ENCODE peak calls at places on chromosome 18, in four cellular contexts. One of them, this sample, is unnamed.
A peak's percentile ranks its signal among the peaks of the same experiment; 100 is the strongest.

GRCh38 chr18:36191286-36191685 is 4.0 kb downstream of the MOCOS start:
- DNase-seq in WTC11: no peak
- DNase-seq in CD4-positive, alpha-beta T cell: no peak
- DNase-seq in mesothelial cell of epicardium: no peak
- DNase-seq in this sample: no peak

GRCh38 chr18:30675493-30675892 is 367.0 kb downstream of the DSC3 start:
- DNase-seq in WTC11: no peak
- DNase-seq in mesothelial cell of epicardium: no peak
- DNase-seq in CD4-positive, alpha-beta T cell: no peak
- DNase-seq in this sample: no peak

GRCh38 chr18:47870605-47871004 is 59.9 kb downstream of the SMAD2 start:
- DNase-seq in CD4-positive, alpha-beta T cell: no peak
- DNase-seq in mesothelial cell of epicardium: no peak
- DNase-seq in WTC11: no peak
- DNase-seq in this sample: no peak

GRCh38 chr18:48023334-48024008 is 93.0 kb upstream of the SMAD2 start:
- DNase-seq in mesothelial cell of epicardium: peak; percentile 27
- DNase-seq in WTC11: peak; percentile 63
- DNase-seq in CD4-positive, alpha-beta T cell: no peak
- DNase-seq in this sample: peak; percentile 39

GRCh38 chr18:44725300-44726096 is 44.8 kb downstream of the SETBP1 start:
- DNase-seq in mesothelial cell of epicardium: no peak
- DNase-seq in CD4-positive, alpha-beta T cell: peak; percentile 25
- DNase-seq in WTC11: no peak
- DNase-seq in this sample: no peak

GRCh38 chr18:44732604-44733003 is 51.9 kb downstream of the SETBP1 start:
- DNase-seq in mesothelial cell of epicardium: no peak
- DNase-seq in CD4-positive, alpha-beta T cell: no peak
- DNase-seq in WTC11: no peak
- DNase-seq in this sample: no peak

GRCh38 chr18:36181898-36182506 is 5.3 kb upstream of the MOCOS start:
- DNase-seq in mesothelial cell of epicardium: no peak
- DNase-seq in WTC11: no peak
- DNase-seq in CD4-positive, alpha-beta T cell: no peak
- DNase-seq in this sample: no peak

GRCh38 chr18:37588289-37588688 is 22.7 kb upstream of the CELF4 start:
- DNase-seq in mesothelial cell of epicardium: no peak
- DNase-seq in WTC11: no peak
- DNase-seq in CD4-positive, alpha-beta T cell: no peak
- DNase-seq in this sample: no peak

GRCh38 chr18:36593641-36594040 is 235.2 kb downstream of the TPGS2 start:
- DNase-seq in mesothelial cell of epicardium: no peak
- DNase-seq in WTC11: no peak
- DNase-seq in CD4-positive, alpha-beta T cell: no peak
- DNase-seq in this sample: no peak

GRCh38 chr18:36688020-36688965 is 140.5 kb downstream of the TPGS2 start:
- DNase-seq in mesothelial cell of epicardium: no peak
- DNase-seq in WTC11: peak; percentile 80
- DNase-seq in CD4-positive, alpha-beta T cell: no peak
- DNase-seq in this sample: peak; percentile 70

GRCh38 chr18:31490387-31490786 is 7.6 kb upstream of the DSG2 start:
- DNase-seq in WTC11: no peak
- DNase-seq in mesothelial cell of epicardium: no peak
- DNase-seq in CD4-positive, alpha-beta T cell: no peak
- DNase-seq in this sample: no peak

GRCh38 chr18:70621710-70622109 is 332.9 kb downstream of the SOCS6 start:
- DNase-seq in mesothelial cell of epicardium: no peak
- DNase-seq in CD4-positive, alpha-beta T cell: peak; percentile 23
- DNase-seq in WTC11: no peak
- DNase-seq in this sample: no peak

GRCh38 chr18:64283059-64283458 is 134.2 kb upstream of the LINC00305 start:
- DNase-seq in mesothelial cell of epicardium: no peak
- DNase-seq in CD4-positive, alpha-beta T cell: no peak
- DNase-seq in WTC11: no peak
- DNase-seq in this sample: no peak

GRCh38 chr18:3875376-3875775 is 425.4 kb downstream of the TGIF1 start:
- DNase-seq in CD4-positive, alpha-beta T cell: no peak
- DNase-seq in mesothelial cell of epicardium: no peak
- DNase-seq in WTC11: no peak
- DNase-seq in this sample: no peak

GRCh38 chr18:12086249-12086648 is 7.4 kb upstream of the ANKRD62 start:
- DNase-seq in CD4-positive, alpha-beta T cell: no peak
- DNase-seq in mesothelial cell of epicardium: no peak
- DNase-seq in WTC11: no peak
- DNase-seq in this sample: no peak

GRCh38 chr18:8882632-8883408 is 177.5 kb downstream of the MTCL1 start:
- DNase-seq in CD4-positive, alpha-beta T cell: no peak
- DNase-seq in WTC11: peak; percentile 62
- DNase-seq in mesothelial cell of epicardium: no peak
- DNase-seq in this sample: peak; percentile 59
- TF ChIP-seq CTCF in CD4-positive, alpha-beta T cell: no peak
- TF ChIP-seq CTCF in WTC11: peak; percentile 21
- TF ChIP-seq CTCF in mesothelial cell of epicardium: no peak
- TF ChIP-seq CTCF in this sample: peak; percentile 59

GRCh38 chr18:58661423-58661822 is 9.8 kb upstream of the MALT1 start:
- DNase-seq in mesothelial cell of epicardium: no peak
- DNase-seq in WTC11: no peak
- DNase-seq in CD4-positive, alpha-beta T cell: no peak
- DNase-seq in this sample: no peak
- TF ChIP-seq CTCF in mesothelial cell of epicardium: no peak
- TF ChIP-seq CTCF in WTC11: no peak
- TF ChIP-seq CTCF in CD4-positive, alpha-beta T cell: no peak
- TF ChIP-seq CTCF in this sample: peak; percentile 24

GRCh38 chr18:73979742-73980141 is 167.9 kb downstream of the FBXO15 start:
- DNase-seq in WTC11: no peak
- DNase-seq in CD4-positive, alpha-beta T cell: no peak
- DNase-seq in mesothelial cell of epicardium: no peak
- DNase-seq in this sample: no peak

GRCh38 chr18:73983496-73983895 is 164.1 kb downstream of the FBXO15 start:
- DNase-seq in mesothelial cell of epicardium: no peak
- DNase-seq in WTC11: no peak
- DNase-seq in CD4-positive, alpha-beta T cell: no peak
- DNase-seq in this sample: no peak

GRCh38 chr18:73975266-73975665 is 172.4 kb downstream of the FBXO15 start:
- DNase-seq in WTC11: no peak
- DNase-seq in mesothelial cell of epicardium: no peak
- DNase-seq in CD4-positive, alpha-beta T cell: no peak
- DNase-seq in this sample: no peak

GRCh38 chr18:73983970-73984369 is 163.7 kb downstream of the FBXO15 start:
- DNase-seq in mesothelial cell of epicardium: no peak
- DNase-seq in WTC11: no peak
- DNase-seq in CD4-positive, alpha-beta T cell: no peak
- DNase-seq in this sample: no peak

DNA sequence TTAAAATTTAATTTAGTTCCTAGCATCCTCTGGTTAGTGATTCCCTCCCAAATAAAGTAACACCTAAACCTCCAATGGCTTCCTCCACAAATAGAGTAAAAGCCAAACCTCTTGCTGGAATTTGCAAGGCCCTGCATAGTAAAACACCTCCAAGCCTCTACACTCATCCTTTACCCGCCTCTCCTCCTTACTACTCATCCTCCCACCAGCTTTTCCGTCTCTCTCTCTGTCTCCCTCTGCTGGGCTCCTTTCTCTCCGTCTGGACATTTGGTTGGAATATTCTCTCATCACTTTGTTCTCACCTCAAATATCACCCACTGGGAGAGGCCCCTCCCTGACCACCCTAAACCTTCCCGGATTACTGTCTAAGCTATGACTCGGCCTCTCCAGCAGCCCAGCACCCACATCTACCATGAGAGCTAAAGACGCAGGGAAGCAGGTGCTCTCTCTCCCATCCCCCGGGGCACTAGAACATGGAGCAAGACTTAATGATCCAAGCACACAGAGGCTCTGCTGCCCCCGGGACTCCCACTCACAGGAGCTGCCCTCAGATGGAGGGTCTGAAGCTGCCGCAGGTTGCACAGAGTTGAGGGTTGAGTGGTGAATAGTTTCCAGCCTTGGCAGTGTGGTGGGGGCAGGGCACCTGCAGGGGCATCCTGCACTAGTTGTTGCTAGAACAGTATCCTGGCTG is 167.2 kb downstream of the FBXO15 start:
- DNase-seq in mesothelial cell of epicardium: no peak
- DNase-seq in CD4-positive, alpha-beta T cell: no peak
- DNase-seq in WTC11: peak; percentile 68
- DNase-seq in this sample: peak; percentile 62
- TF ChIP-seq CTCF in mesothelial cell of epicardium: peak; percentile 47
- TF ChIP-seq CTCF in CD4-positive, alpha-beta T cell: no peak
- TF ChIP-seq CTCF in WTC11: peak; percentile 62
- TF ChIP-seq CTCF in this sample: peak; percentile 69

DNA sequence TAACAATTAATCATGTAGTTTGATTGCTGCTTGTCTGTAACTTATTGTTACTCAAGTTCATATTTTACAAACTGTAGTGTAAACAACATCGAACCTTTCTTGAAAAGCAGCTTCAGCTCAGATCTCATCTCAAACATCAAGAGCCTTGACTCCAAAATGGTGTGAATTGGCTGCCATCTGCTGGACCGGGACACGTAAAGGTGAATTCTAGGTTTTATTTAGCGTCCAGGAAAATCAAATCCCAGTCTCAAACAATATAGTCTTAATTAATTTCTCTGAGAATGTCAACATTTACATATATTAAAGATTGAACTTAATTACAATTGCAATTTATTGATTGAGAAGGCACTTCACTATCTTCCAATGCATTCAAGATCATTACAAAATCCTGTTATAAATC is 453.0 kb downstream of the GALR1 start:
- DNase-seq in WTC11: peak; percentile 37
- DNase-seq in mesothelial cell of epicardium: no peak
- DNase-seq in CD4-positive, alpha-beta T cell: no peak
- DNase-seq in this sample: peak; percentile 16
- TF ChIP-seq CTCF in WTC11: no peak
- TF ChIP-seq CTCF in mesothelial cell of epicardium: no peak
- TF ChIP-seq CTCF in CD4-positive, alpha-beta T cell: no peak
- TF ChIP-seq CTCF in this sample: peak; percentile 57

DNA sequence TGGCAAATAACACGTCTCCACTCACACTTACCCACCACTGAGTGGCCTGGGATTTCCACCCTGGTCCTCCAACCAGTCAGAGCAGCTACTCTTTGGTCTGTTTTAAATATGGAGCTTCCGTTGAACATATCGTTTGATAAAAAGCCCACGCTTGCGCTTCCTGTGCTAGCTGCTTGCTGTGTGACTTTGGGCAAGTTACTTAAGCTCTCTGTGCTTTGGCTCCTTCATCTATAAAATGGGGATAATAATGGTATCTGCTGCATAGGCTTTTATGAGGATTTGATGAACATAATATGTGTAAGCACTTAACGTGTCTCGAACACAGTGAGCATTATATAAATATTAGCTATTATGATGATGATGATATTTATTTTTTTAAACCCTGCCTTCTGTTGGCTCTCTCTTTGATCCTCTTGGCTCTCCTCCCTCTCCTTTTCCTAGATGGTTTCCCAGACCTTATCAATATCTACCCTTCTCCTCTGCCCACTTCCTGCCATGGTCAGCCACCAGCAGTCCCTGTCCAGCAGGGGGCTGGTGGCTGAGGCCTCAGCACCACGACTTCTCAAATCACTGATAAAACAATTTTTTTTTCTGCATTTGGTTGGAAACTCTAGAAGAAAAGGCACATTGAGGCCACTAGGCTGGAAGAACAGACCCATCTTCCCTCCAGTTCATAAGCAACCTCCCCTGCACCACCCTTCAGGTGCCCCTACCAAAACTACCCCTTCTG is 191.9 kb downstream of the LOXHD1 start:
- DNase-seq in mesothelial cell of epicardium: no peak
- DNase-seq in CD4-positive, alpha-beta T cell: no peak
- DNase-seq in WTC11: no peak
- DNase-seq in this sample: no peak
- TF ChIP-seq CTCF in mesothelial cell of epicardium: no peak
- TF ChIP-seq CTCF in CD4-positive, alpha-beta T cell: no peak
- TF ChIP-seq CTCF in WTC11: no peak
- TF ChIP-seq CTCF in this sample: peak; percentile 57

DNA sequence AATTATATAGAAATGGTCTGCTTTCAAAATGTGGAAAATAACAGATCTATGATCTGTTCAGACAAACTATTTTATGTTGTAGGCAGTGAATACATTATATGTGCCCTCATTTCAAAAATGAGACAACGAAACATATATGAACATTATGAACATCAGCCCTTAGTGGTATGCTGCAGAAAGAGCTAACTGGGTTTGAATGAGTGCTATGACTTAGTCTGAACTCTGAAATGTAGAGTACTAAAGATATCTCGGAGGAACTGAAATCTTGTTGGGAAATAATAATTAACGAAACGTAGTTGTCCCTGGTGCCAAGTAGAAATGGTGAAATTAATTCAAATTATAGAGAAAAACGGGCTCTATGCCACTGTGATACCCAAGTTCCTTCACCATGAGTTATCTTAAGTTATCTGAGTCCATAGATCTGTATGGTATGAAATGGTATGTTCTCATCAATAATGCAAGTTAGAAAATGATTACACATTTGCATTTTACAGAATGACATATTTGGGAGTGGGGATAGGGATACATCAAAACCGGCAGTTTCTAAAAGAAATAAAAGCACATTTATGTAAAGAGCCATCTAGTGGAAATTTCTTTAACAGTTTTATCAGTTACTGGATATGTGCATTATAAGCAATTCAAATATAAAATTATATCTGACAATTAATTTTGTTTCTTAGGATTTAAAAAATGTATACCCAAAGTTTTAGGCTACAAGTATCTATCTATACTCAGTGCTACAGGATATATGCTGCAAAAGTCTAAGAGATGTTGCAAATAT is 26.7 kb downstream of the STARD6 start:
- DNase-seq in mesothelial cell of epicardium: no peak
- DNase-seq in WTC11: no peak
- DNase-seq in CD4-positive, alpha-beta T cell: no peak
- DNase-seq in this sample: no peak
- TF ChIP-seq CTCF in mesothelial cell of epicardium: no peak
- TF ChIP-seq CTCF in WTC11: no peak
- TF ChIP-seq CTCF in CD4-positive, alpha-beta T cell: no peak
- TF ChIP-seq CTCF in this sample: no peak

DNA sequence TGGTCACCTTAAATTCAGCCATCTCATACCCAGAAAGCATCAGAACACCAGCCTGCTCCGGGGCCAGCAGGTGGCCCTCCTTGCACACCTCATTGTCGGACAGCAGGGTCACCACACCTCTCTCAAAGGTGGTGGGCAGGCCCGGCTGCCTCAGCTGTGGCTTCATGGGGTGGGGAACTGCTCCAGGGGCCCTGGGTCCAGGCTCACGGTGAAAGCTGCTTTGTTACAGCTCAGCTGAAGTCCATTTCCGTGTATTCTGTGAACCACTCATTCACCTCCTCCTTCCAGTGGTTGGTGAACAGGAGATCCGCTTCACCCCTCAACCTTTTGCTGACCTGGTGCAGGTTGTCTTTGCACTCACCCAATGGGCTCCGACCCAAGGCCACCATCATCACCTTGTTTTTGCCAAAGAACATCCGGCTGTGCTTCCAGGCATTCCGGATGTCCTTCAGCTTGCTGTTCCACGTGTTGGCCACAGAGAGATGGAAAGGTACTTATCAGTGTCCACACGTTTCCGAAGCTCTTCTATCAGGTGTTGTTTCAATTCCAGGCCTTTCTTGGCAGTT is 78.6 kb upstream of the LDLRAD4 start:
- DNase-seq in WTC11: no peak
- DNase-seq in mesothelial cell of epicardium: no peak
- DNase-seq in CD4-positive, alpha-beta T cell: no peak
- DNase-seq in this sample: no peak
- TF ChIP-seq CTCF in WTC11: no peak
- TF ChIP-seq CTCF in mesothelial cell of epicardium: no peak
- TF ChIP-seq CTCF in CD4-positive, alpha-beta T cell: no peak
- TF ChIP-seq CTCF in this sample: no peak

GRCh38 chr18:7735194-7735593 is 168.1 kb downstream of the PTPRM start:
- DNase-seq in mesothelial cell of epicardium: no peak
- DNase-seq in CD4-positive, alpha-beta T cell: no peak
- DNase-seq in WTC11: no peak
- DNase-seq in this sample: no peak
- TF ChIP-seq CTCF in mesothelial cell of epicardium: no peak
- TF ChIP-seq CTCF in CD4-positive, alpha-beta T cell: no peak
- TF ChIP-seq CTCF in WTC11: no peak
- TF ChIP-seq CTCF in this sample: peak; percentile 41